ENCODE peak calls at places on chromosomes 5 and 9, in six cellular contexts. One of them, this sample, is unnamed.

GRCh38 chr5:178296066-178296465 is 63.5 kb upstream of the PHYKPL start:
- DNase-seq in activated T-cell treated with anti-CD3 and anti-CD28 coated beads for 1 hour: no peak
- DNase-seq in HFF-Myc: no peak
- DNase-seq in kidney epithelial cell: no peak
- DNase-seq in caudate nucleus: no peak
- DNase-seq in stimulated activated CD4-positive, alpha-beta T cell treated with anti-CD3 and anti-CD28 coated beads, Interleukin-4, amount 100 ng/mL, for 1 hour: no peak
- DNase-seq in this sample: peak

GRCh38 chr9:112665347-112665746 is 52.6 kb downstream of the INIP start:
- DNase-seq in activated T-cell treated with anti-CD3 and anti-CD28 coated beads for 1 hour: no peak
- DNase-seq in HFF-Myc: no peak
- DNase-seq in kidney epithelial cell: no peak
- DNase-seq in caudate nucleus: no peak
- DNase-seq in stimulated activated CD4-positive, alpha-beta T cell treated with anti-CD3 and anti-CD28 coated beads, Interleukin-4, amount 100 ng/mL, for 1 hour: no peak
- DNase-seq in this sample: no peak

GRCh38 chr5:40171971-40172370 is 507.7 kb upstream of the PTGER4 start:
- DNase-seq in activated T-cell treated with anti-CD3 and anti-CD28 coated beads for 1 hour: no peak
- DNase-seq in HFF-Myc: peak
- DNase-seq in kidney epithelial cell: peak
- DNase-seq in caudate nucleus: no peak
- DNase-seq in stimulated activated CD4-positive, alpha-beta T cell treated with anti-CD3 and anti-CD28 coated beads, Interleukin-4, amount 100 ng/mL, for 1 hour: no peak
- DNase-seq in this sample: no peak

GRCh38 chr5:67799732-67800234 is 415.8 kb upstream of the PIK3R1 start:
- DNase-seq in activated T-cell treated with anti-CD3 and anti-CD28 coated beads for 1 hour: no peak
- DNase-seq in HFF-Myc: no peak
- DNase-seq in kidney epithelial cell: no peak
- DNase-seq in caudate nucleus: no peak
- DNase-seq in stimulated activated CD4-positive, alpha-beta T cell treated with anti-CD3 and anti-CD28 coated beads, Interleukin-4, amount 100 ng/mL, for 1 hour: no peak
- DNase-seq in this sample: no peak

GRCh38 chr9:2664675-2665065 is 43.1 kb downstream of the VLDLR start:
- DNase-seq in activated T-cell treated with anti-CD3 and anti-CD28 coated beads for 1 hour: no peak
- DNase-seq in HFF-Myc: no peak
- DNase-seq in kidney epithelial cell: no peak
- DNase-seq in caudate nucleus: no peak
- DNase-seq in stimulated activated CD4-positive, alpha-beta T cell treated with anti-CD3 and anti-CD28 coated beads, Interleukin-4, amount 100 ng/mL, for 1 hour: no peak
- DNase-seq in this sample: no peak

GRCh38 chr5:59483971-59484472 is 409.5 kb downstream of the PDE4D start:
- DNase-seq in activated T-cell treated with anti-CD3 and anti-CD28 coated beads for 1 hour: no peak
- DNase-seq in HFF-Myc: peak
- DNase-seq in kidney epithelial cell: peak
- DNase-seq in caudate nucleus: no peak
- DNase-seq in stimulated activated CD4-positive, alpha-beta T cell treated with anti-CD3 and anti-CD28 coated beads, Interleukin-4, amount 100 ng/mL, for 1 hour: no peak
- DNase-seq in this sample: no peak

GRCh38 chr5:32707394-32707997 is 3.6 kb upstream of the NPR3 start:
- DNase-seq in activated T-cell treated with anti-CD3 and anti-CD28 coated beads for 1 hour: no peak
- DNase-seq in HFF-Myc: no peak
- DNase-seq in kidney epithelial cell: no peak
- DNase-seq in caudate nucleus: no peak
- DNase-seq in stimulated activated CD4-positive, alpha-beta T cell treated with anti-CD3 and anti-CD28 coated beads, Interleukin-4, amount 100 ng/mL, for 1 hour: no peak
- DNase-seq in this sample: no peak

GRCh38 chr5:145718956-145719355 is 116.2 kb downstream of the PRELID2 start:
- DNase-seq in activated T-cell treated with anti-CD3 and anti-CD28 coated beads for 1 hour: no peak
- DNase-seq in HFF-Myc: no peak
- DNase-seq in kidney epithelial cell: no peak
- DNase-seq in caudate nucleus: no peak
- DNase-seq in stimulated activated CD4-positive, alpha-beta T cell treated with anti-CD3 and anti-CD28 coated beads, Interleukin-4, amount 100 ng/mL, for 1 hour: no peak
- DNase-seq in this sample: no peak

GRCh38 chr5:157059093-157059539 is at the start of gene HAVCR1:
- DNase-seq in activated T-cell treated with anti-CD3 and anti-CD28 coated beads for 1 hour: no peak
- DNase-seq in HFF-Myc: no peak
- DNase-seq in kidney epithelial cell: peak
- DNase-seq in caudate nucleus: no peak
- DNase-seq in stimulated activated CD4-positive, alpha-beta T cell treated with anti-CD3 and anti-CD28 coated beads, Interleukin-4, amount 100 ng/mL, for 1 hour: no peak
- DNase-seq in this sample: no peak

GRCh38 chr9:79254900-79255651 is 316.7 kb upstream of the TLE4 start:
- DNase-seq in activated T-cell treated with anti-CD3 and anti-CD28 coated beads for 1 hour: no peak
- DNase-seq in HFF-Myc: no peak
- DNase-seq in kidney epithelial cell: no peak
- DNase-seq in caudate nucleus: no peak
- DNase-seq in stimulated activated CD4-positive, alpha-beta T cell treated with anti-CD3 and anti-CD28 coated beads, Interleukin-4, amount 100 ng/mL, for 1 hour: no peak
- DNase-seq in this sample: no peak

GRCh38 chr9:135478858-135479468 is 619 bp upstream of the PPP1R26 start:
- DNase-seq in activated T-cell treated with anti-CD3 and anti-CD28 coated beads for 1 hour: no peak
- DNase-seq in HFF-Myc: no peak
- DNase-seq in kidney epithelial cell: no peak
- DNase-seq in caudate nucleus: no peak
- DNase-seq in stimulated activated CD4-positive, alpha-beta T cell treated with anti-CD3 and anti-CD28 coated beads, Interleukin-4, amount 100 ng/mL, for 1 hour: no peak
- DNase-seq in this sample: no peak

GRCh38 chr5:102596951-102597350 is 98.2 kb upstream of the SLCO6A1 start:
- DNase-seq in activated T-cell treated with anti-CD3 and anti-CD28 coated beads for 1 hour: no peak
- DNase-seq in HFF-Myc: no peak
- DNase-seq in kidney epithelial cell: no peak
- DNase-seq in caudate nucleus: no peak
- DNase-seq in stimulated activated CD4-positive, alpha-beta T cell treated with anti-CD3 and anti-CD28 coated beads, Interleukin-4, amount 100 ng/mL, for 1 hour: no peak
- DNase-seq in this sample: no peak

GRCh38 chr5:54793612-54794436 is 191.6 kb downstream of the ESM1 start:
- DNase-seq in activated T-cell treated with anti-CD3 and anti-CD28 coated beads for 1 hour: no peak
- DNase-seq in HFF-Myc: no peak
- DNase-seq in kidney epithelial cell: no peak
- DNase-seq in caudate nucleus: no peak
- DNase-seq in stimulated activated CD4-positive, alpha-beta T cell treated with anti-CD3 and anti-CD28 coated beads, Interleukin-4, amount 100 ng/mL, for 1 hour: no peak
- DNase-seq in this sample: no peak

GRCh38 chr5:63261695-63262094 is 683.1 kb downstream of the LRRC70 start:
- DNase-seq in activated T-cell treated with anti-CD3 and anti-CD28 coated beads for 1 hour: no peak
- DNase-seq in HFF-Myc: no peak
- DNase-seq in kidney epithelial cell: no peak
- DNase-seq in caudate nucleus: no peak
- DNase-seq in stimulated activated CD4-positive, alpha-beta T cell treated with anti-CD3 and anti-CD28 coated beads, Interleukin-4, amount 100 ng/mL, for 1 hour: no peak
- DNase-seq in this sample: no peak

GRCh38 chr9:4704129-4704528 is 24.8 kb downstream of the CDC37L1 start:
- DNase-seq in activated T-cell treated with anti-CD3 and anti-CD28 coated beads for 1 hour: no peak
- DNase-seq in HFF-Myc: no peak
- DNase-seq in kidney epithelial cell: no peak
- DNase-seq in caudate nucleus: no peak
- DNase-seq in stimulated activated CD4-positive, alpha-beta T cell treated with anti-CD3 and anti-CD28 coated beads, Interleukin-4, amount 100 ng/mL, for 1 hour: no peak
- DNase-seq in this sample: no peak

GRCh38 chr5:74765201-74765600 is 1.7 kb downstream of the GFM2 start:
- DNase-seq in activated T-cell treated with anti-CD3 and anti-CD28 coated beads for 1 hour: no peak
- DNase-seq in HFF-Myc: no peak
- DNase-seq in kidney epithelial cell: no peak
- DNase-seq in caudate nucleus: no peak
- DNase-seq in stimulated activated CD4-positive, alpha-beta T cell treated with anti-CD3 and anti-CD28 coated beads, Interleukin-4, amount 100 ng/mL, for 1 hour: no peak
- DNase-seq in this sample: no peak

GRCh38 chr9:95004452-95005275 is 278.2 kb downstream of the AOPEP start:
- DNase-seq in activated T-cell treated with anti-CD3 and anti-CD28 coated beads for 1 hour: peak
- DNase-seq in HFF-Myc: no peak
- DNase-seq in kidney epithelial cell: no peak
- DNase-seq in caudate nucleus: no peak
- DNase-seq in stimulated activated CD4-positive, alpha-beta T cell treated with anti-CD3 and anti-CD28 coated beads, Interleukin-4, amount 100 ng/mL, for 1 hour: peak
- DNase-seq in this sample: peak

GRCh38 chr5:180601591-180602480 is 10.5 kb upstream of the SCGB3A1 start:
- DNase-seq in activated T-cell treated with anti-CD3 and anti-CD28 coated beads for 1 hour: no peak
- DNase-seq in HFF-Myc: no peak
- DNase-seq in kidney epithelial cell: no peak
- DNase-seq in caudate nucleus: no peak
- DNase-seq in stimulated activated CD4-positive, alpha-beta T cell treated with anti-CD3 and anti-CD28 coated beads, Interleukin-4, amount 100 ng/mL, for 1 hour: no peak
- DNase-seq in this sample: peak

GRCh38 chr9:83034587-83034986 is 28.4 kb downstream of the RASEF start:
- DNase-seq in activated T-cell treated with anti-CD3 and anti-CD28 coated beads for 1 hour: no peak
- DNase-seq in HFF-Myc: peak
- DNase-seq in kidney epithelial cell: peak
- DNase-seq in caudate nucleus: no peak
- DNase-seq in stimulated activated CD4-positive, alpha-beta T cell treated with anti-CD3 and anti-CD28 coated beads, Interleukin-4, amount 100 ng/mL, for 1 hour: no peak
- DNase-seq in this sample: no peak

This sample was measured in activated effector memory CD4-positive, alpha-beta T cell treated with anti-CD3 and anti-CD28 coated beads, Interleukin-2, amount 50 U/mL, for 16 hours.